ENCODE peak calls at places on chromosome 4, in seven cellular contexts. B, M, H, C, D, F and A are unnamed samples.
A peak's percentile ranks its signal among the peaks of the same experiment; 100 is the strongest.

GRCh38 chr4:793109-793861 is 32.6 kb downstream of the CPLX1 start:
- DNase-seq in B (no peak), M (no peak), H (no peak), C (peak; percentile 26), D (no peak), F (no peak), A (no peak)

GRCh38 chr4:89021678-89022077 is 35.3 kb downstream of the FAM13A start:
- DNase-seq in B (no peak), M (no peak), H (no peak), C (no peak), D (no peak), F (no peak), A (no peak)

GRCh38 chr4:27176881-27177280 is 316.2 kb downstream of the STIM2 start:
- DNase-seq in B (no peak), M (no peak), H (no peak), C (peak; percentile 78), D (no peak), F (no peak), A (no peak)

GRCh38 chr4:70958681-70959080 is 34.8 kb upstream of the DCK start:
- DNase-seq in B (no peak), M (no peak), H (no peak), C (no peak), D (no peak), F (peak; percentile 38), A (no peak)

GRCh38 chr4:173736840-173737239 is 206.8 kb upstream of the HAND2 start:
- DNase-seq in B (no peak), M (no peak), H (no peak), C (no peak), D (no peak), F (no peak), A (no peak)

GRCh38 chr4:143336828-143337599 is at the start of gene GAB1:
- DNase-seq in B (peak; percentile 81), M (peak; percentile 27), H (peak; percentile 86), C (peak; percentile 95), D (no peak), F (peak; percentile 88), A (peak; percentile 75)

GRCh38 chr4:119629142-119629471 is 503 bp upstream of the PDE5A start:
- DNase-seq in B (no peak), M (no peak), H (no peak), C (no peak), D (no peak), F (no peak), A (no peak)

GRCh38 chr4:90137545-90137944 is 10.4 kb downstream of the CCSER1 start:
- DNase-seq in B (peak; percentile 54), M (peak; percentile 51), H (peak; percentile 37), C (peak; percentile 41), D (no peak), F (peak; percentile 29), A (no peak)

GRCh38 chr4:61427818-61428495 is 227.8 kb downstream of the ADGRL3 start:
- DNase-seq in B (peak; percentile 54), M (peak; percentile 28), H (no peak), C (peak; percentile 15), D (no peak), F (no peak), A (no peak)

GRCh38 chr4:145347684-145348083 is 134.0 kb upstream of the SMAD1 start:
- DNase-seq in B (no peak), M (peak; percentile 4), H (no peak), C (no peak), D (no peak), F (peak; percentile 38), A (no peak)

GRCh38 chr4:25487155-25487554 is 110.1 kb downstream of the ANAPC4 start:
- DNase-seq in B (no peak), M (no peak), H (peak; percentile 45), C (no peak), D (no peak), F (no peak), A (no peak)

GRCh38 chr4:184097240-184097619 is 120.4 kb downstream of the ENPP6 start:
- DNase-seq in B (no peak), M (no peak), H (peak; percentile 29), C (peak; percentile 79), D (no peak), F (peak; percentile 31), A (no peak)

GRCh38 chr4:82519776-82520175 is 42.0 kb downstream of the TMEM150C start:
- DNase-seq in B (no peak), M (no peak), H (no peak), C (no peak), D (no peak), F (no peak), A (no peak)

GRCh38 chr4:40916880-40917279 is 167.1 kb downstream of the NSUN7 start:
- DNase-seq in B (peak; percentile 27), M (no peak), H (peak; percentile 68), C (peak; percentile 85), D (no peak), F (peak; percentile 9), A (no peak)

GRCh38 chr4:176376032-176376614 is 56.4 kb downstream of the SPCS3 start:
- DNase-seq in B (peak; percentile 27), M (peak; percentile 30), H (peak; percentile 53), C (peak; percentile 10), D (no peak), F (peak; percentile 42), A (no peak)

GRCh38 chr4:159280442-159281172 is 177.7 kb downstream of the RAPGEF2 start:
- DNase-seq in B (no peak), M (no peak), H (no peak), C (no peak), D (no peak), F (peak; percentile 39), A (no peak)

GRCh38 chr4:82362565-82362964 is 11.2 kb downstream of the HNRNPD start:
- DNase-seq in B (no peak), M (no peak), H (no peak), C (no peak), D (no peak), F (peak; percentile 64), A (no peak)

GRCh38 chr4:123144626-123145025 is 222.2 kb upstream of the NUDT6 start:
- DNase-seq in B (no peak), M (no peak), H (no peak), C (no peak), D (no peak), F (no peak), A (no peak)

GRCh38 chr4:186570193-186570996 is 15.0 kb upstream of the MTNR1A start:
- DNase-seq in B (peak; percentile 62), M (peak; percentile 23), H (no peak), C (no peak), D (no peak), F (peak; percentile 90), A (peak; percentile 49)

GRCh38 chr4:42464550-42465124 is 67.3 kb downstream of the SHISA3 start:
- DNase-seq in B (no peak), M (no peak), H (no peak), C (no peak), D (no peak), F (peak; percentile 3), A (no peak)

GRCh38 chr4:156642161-156642560 is 329.4 kb downstream of the PDGFC start:
- DNase-seq in B (no peak), M (peak; percentile 0), H (no peak), C (no peak), D (no peak), F (no peak), A (no peak)

GRCh38 chr4:108337923-108338322 is 169.2 kb upstream of the LEF1 start:
- DNase-seq in B (no peak), M (peak; percentile 47), H (no peak), C (peak; percentile 8), D (no peak), F (peak; percentile 23), A (no peak)

GRCh38 chr4:151862766-151863165 is 102.0 kb upstream of the GATB start:
- DNase-seq in B (peak; percentile 51), M (peak; percentile 45), H (no peak), C (peak; percentile 44), D (no peak), F (peak; percentile 69), A (peak; percentile 51)

GRCh38 chr4:106316773-106317409 is 541 bp downstream of the AIMP1 start:
- DNase-seq in B (no peak), M (no peak), H (no peak), C (no peak), D (no peak), F (peak; percentile 9), A (no peak)

GRCh38 chr4:153489856-153490558 is 23.8 kb downstream of the TMEM131L start:
- DNase-seq in B (peak; percentile 63), M (no peak), H (peak; percentile 89), C (no peak), D (no peak), F (no peak), A (no peak)

GRCh38 chr4:42715807-42716482 is 59.0 kb upstream of the ATP8A1 start:
- DNase-seq in B (peak; percentile 51), M (no peak), H (no peak), C (no peak), D (no peak), F (no peak), A (peak; percentile 18)

GRCh38 chr4:47913858-47914218 is 545 bp downstream of the NFXL1 start:
- DNase-seq in B (peak; percentile 63), M (peak; percentile 4), H (peak; percentile 23), C (peak; percentile 73), D (peak; percentile 4), F (peak; percentile 47), A (peak; percentile 26)